ENCODE peak calls at places on chromosomes 1 and 21, in four cellular contexts. T is AG04450, K is GM12864, A is cardiac muscle cell. N is an unnamed sample.

GRCh38 chr1:78958711-78959110 is 47.8 kb downstream of the ADGRL4 start:
- DNase-seq in T (no peak), K (no peak), A (no peak), N (no peak)

GRCh38 chr1:153432874-153433681 is 16.8 kb downstream of the S100A7A start:
- DNase-seq in T (no peak), K (no peak), A (no peak), N (no peak)

GRCh38 chr1:168216171-168216570 is 9.6 kb upstream of the SFT2D2 start:
- DNase-seq in T (no peak), K (no peak), A (no peak), N (no peak)

GRCh38 chr21:29829514-29830255 is 110.1 kb downstream of the GRIK1 start:
- DNase-seq in T (no peak), K (no peak), A (no peak), N (no peak)

GRCh38 chr21:46191257-46191685 is 7.0 kb upstream of the SPATC1L start:
- DNase-seq in T (peak; percentile 52), K (no peak), A (no peak), N (no peak)

GRCh38 chr1:39938856-39939255 is 16.1 kb upstream of the MFSD2A start:
- DNase-seq in T (no peak), K (no peak), A (no peak), N (no peak)

GRCh38 chr21:26027696-26028095 is 142.9 kb downstream of the APP start:
- DNase-seq in T (no peak), K (no peak), A (no peak), N (no peak)

GRCh38 chr1:193190096-193190744 is 3.8 kb upstream of the B3GALT2 start:
- DNase-seq in T (no peak), K (no peak), A (no peak), N (peak; percentile 13)

GRCh38 chr1:93442276-93442675 is 5.6 kb upstream of the FNBP1L start:
- DNase-seq in T (no peak), K (no peak), A (no peak), N (no peak)

GRCh38 chr1:156870734-156871133 is 10.1 kb downstream of the NTRK1 start:
- DNase-seq in T (peak; percentile 51), K (no peak), A (no peak), N (no peak)

GRCh38 chr1:118617916-118618315 is 370.2 kb downstream of the TBX15 start:
- DNase-seq in T (no peak), K (no peak), A (no peak), N (no peak)

GRCh38 chr1:100731758-100732157 is 12.2 kb downstream of the VCAM1 start:
- DNase-seq in T (no peak), K (no peak), A (no peak), N (no peak)

GRCh38 chr1:94552071-94552586 is 10.6 kb upstream of the F3 start:
- DNase-seq in T (no peak), K (no peak), A (no peak), N (no peak)

GRCh38 chr1:112436384-112437156 is 40.6 kb downstream of the CTTNBP2NL start:
- DNase-seq in T (no peak), K (no peak), A (no peak), N (no peak)
- H3K4me3 ChIP-seq in T (no peak overlapping the region), K (no peak overlapping the region), A (no peak overlapping the region), N (no peak overlapping the region)

GRCh38 chr1:152413909-152414308 is at the start of gene CRNN:
- DNase-seq in T (no peak), K (no peak), A (no peak), N (no peak)
- TF ChIP-seq CTCF in T (no peak), K (no peak), A (no peak), N (no peak)

GRCh38 chr1:163673756-163674155 is 352.0 kb downstream of the NUF2 start:
- DNase-seq in T (no peak), K (no peak), A (no peak), N (no peak)

GRCh38 chr1:163668472-163668871 is 346.7 kb downstream of the NUF2 start:
- DNase-seq in T (no peak), K (no peak), A (no peak), N (no peak)

GRCh38 chr1:163673076-163673475 is 351.3 kb downstream of the NUF2 start:
- DNase-seq in T (no peak), K (no peak), A (no peak), N (no peak)

DNA sequence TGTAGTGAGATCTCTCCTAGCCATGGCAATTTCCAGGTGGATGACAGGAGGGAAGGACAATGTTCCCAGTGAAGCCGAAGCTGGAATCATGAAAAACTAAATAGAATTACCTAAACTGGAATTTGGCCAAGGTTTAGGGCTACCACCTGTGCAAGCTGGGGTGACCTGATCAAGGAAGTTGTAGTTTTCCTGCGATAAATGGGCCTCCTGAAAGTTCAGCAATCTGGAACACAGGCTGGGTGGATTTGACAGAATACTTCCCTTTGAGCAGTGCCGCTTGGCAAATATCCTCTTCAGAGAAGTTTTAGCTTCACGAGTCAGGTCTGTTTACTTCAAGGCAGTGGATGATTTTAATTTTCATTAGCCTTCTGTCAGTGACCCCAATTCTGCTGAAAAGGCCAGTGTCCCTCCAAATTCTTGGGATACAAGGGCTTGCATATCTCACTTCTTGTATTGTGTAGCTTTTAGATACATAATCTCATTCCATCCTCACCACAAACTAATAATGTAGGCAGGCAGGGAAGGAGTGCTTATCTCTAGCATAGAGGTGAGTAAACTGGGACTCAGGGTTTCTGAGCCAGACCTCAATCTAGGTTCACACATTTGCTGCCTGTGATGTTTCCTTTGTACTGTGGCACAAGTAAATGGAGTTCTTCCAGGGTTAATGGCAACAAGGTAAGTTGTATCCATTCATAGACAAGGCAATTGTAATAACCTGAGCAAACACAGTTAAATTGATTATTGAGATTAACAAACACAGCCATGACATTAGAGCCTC is 349.4 kb downstream of the NUF2 start:
- DNase-seq in T (no peak), K (no peak), A (no peak), N (no peak)
- H3K4me3 ChIP-seq in T (no peak overlapping the region), K (no peak overlapping the region), A (no peak overlapping the region), N (no peak overlapping the region)

DNA sequence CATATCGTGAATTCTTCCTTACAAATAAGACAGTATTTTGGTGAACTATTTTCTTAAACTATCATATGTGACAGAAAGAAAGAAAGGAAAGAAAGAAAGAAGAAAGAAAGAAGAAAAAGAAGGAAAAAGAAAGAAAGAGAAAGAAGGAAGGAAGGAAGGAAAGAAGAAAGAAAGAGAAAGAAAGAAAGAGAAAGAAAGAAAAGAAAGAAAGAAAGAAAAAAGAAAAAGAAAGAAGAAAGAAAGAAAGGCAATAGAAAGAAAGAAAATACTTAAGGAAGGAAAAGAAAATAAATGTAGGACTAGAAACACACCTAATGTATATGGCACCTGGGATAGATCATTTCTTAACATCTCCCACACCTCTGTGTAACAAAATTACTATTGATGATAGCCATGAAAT is 120.4 kb downstream of the PLA2G4A start:
- DNase-seq in T (no peak), K (no peak), A (no peak), N (no peak)
- TF ChIP-seq CTCF in T (no peak), K (no peak), A (no peak), N (no peak)

GRCh38 chr1:65119951-65120350 is 28.1 kb upstream of the AK4 start:
- DNase-seq in T (no peak), K (no peak), A (no peak), N (no peak)
- H3K4me3 ChIP-seq in T (no peak overlapping the region), K (no peak overlapping the region), A (no peak overlapping the region), N (no peak overlapping the region)

GRCh38 chr21:31730687-31731111 is 1.2 kb downstream of the SCAF4 start:
- DNase-seq in T (no peak), K (no peak), A (peak; percentile 26), N (peak; percentile 13)

GRCh38 chr21:31731802-31732537 is at the start of gene SCAF4:
- DNase-seq in T (peak; percentile 50), K (no peak), A (peak; percentile 96), N (peak; percentile 94)

GRCh38 chr21:31732538-31732864 is 583 bp upstream of the SCAF4 start:
- DNase-seq in T (no peak), K (no peak), A (no peak), N (no peak)

GRCh38 chr21:31729622-31730343 is 2.1 kb downstream of the SCAF4 start:
- DNase-seq in T (no peak), K (no peak), A (no peak), N (no peak)

DNA sequence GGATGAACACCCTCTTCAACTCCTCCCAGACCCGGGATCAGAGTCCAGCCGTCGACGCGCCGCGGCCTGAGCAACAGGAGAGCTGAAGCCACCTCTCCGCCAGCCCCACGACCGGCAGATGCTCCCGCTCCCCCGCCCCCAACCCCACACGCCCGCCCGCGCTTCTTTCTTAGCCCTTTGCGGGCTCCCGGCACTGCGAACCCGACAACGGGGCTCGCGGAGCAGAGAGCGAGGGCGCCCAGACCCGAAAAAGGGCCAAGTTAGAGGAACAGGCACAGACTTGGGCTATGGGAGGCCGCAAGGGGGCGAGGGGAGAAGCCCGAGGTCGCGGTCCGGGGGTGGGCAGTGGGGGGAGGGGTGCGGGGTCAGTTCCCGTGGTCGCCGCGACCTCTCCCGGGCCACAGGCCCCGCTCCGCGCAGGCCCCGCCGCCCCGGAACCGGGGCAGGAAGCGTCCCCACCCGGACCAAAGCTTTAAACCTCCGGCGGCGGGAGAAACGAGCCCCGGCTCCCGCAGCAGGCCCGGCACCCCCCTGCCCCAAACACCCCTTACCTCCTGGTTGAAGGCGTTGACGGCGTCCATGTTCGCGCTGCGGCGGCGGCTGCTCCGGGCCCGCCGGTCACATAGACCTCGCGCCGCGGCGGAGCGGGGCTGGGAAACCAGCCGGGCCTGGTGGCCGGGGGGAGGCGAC is 661 bp downstream of the SCAF4 start:
- DNase-seq in T (no peak), K (no peak), A (peak; percentile 64), N (peak; percentile 54)
- TF ChIP-seq CTCF in T (no peak), K (peak; percentile 19), A (peak; percentile 13), N (peak; percentile 18)

GRCh38 chr1:6278263-6278662 is 17.4 kb upstream of the GPR153 start:
- DNase-seq in T (no peak), K (no peak), A (no peak), N (no peak)

GRCh38 chr1:6274102-6274501 is 13.2 kb upstream of the GPR153 start:
- DNase-seq in T (no peak), K (no peak), A (no peak), N (no peak)

GRCh38 chr1:6276765-6277555 is 16.1 kb upstream of the GPR153 start:
- DNase-seq in T (no peak), K (no peak), A (no peak), N (no peak)

GRCh38 chr1:6274622-6275139 is 13.8 kb upstream of the GPR153 start:
- DNase-seq in T (no peak), K (no peak), A (no peak), N (no peak)

GRCh38 chr1:6275826-6276764 is 15.2 kb upstream of the GPR153 start:
- DNase-seq in T (peak; percentile 66), K (no peak), A (peak; percentile 88), N (no peak)
- H3K4me3 ChIP-seq in T (peak overlapping the region; percentile 41), K (no peak overlapping the region), A (no peak overlapping the region), N (no peak overlapping the region)

GRCh38 chr1:202656951-202657646 is 53.2 kb downstream of the SYT2 start:
- DNase-seq in T (no peak), K (no peak), A (peak; percentile 83), N (no peak)

GRCh38 chr1:202658251-202658650 is 52.0 kb downstream of the SYT2 start:
- DNase-seq in T (no peak), K (no peak), A (no peak), N (no peak)

GRCh38 chr1:202658766-202659165 is 51.5 kb downstream of the SYT2 start:
- DNase-seq in T (no peak), K (no peak), A (no peak), N (no peak)

GRCh38 chr1:202654079-202654478 is 56.2 kb downstream of the SYT2 start:
- DNase-seq in T (no peak), K (no peak), A (no peak), N (no peak)

GRCh38 chr1:202656057-202656456 is 54.2 kb downstream of the SYT2 start:
- DNase-seq in T (no peak), K (no peak), A (peak; percentile 58), N (peak; percentile 24)
- TF ChIP-seq CTCF in T (peak; percentile 35), K (peak; percentile 31), A (peak; percentile 30), N (peak; percentile 22)

N was measured in GM12865.